ENCODE peak calls at places on chromosomes 5 and 9, in four cellular contexts. H, J, Q and I are unnamed samples.
A peak's percentile ranks its signal among the peaks of the same experiment; 100 is the strongest.

GRCh38 chr5:83817591-83817990 is 96.9 kb upstream of the HAPLN1 start:
- DNase-seq in Q (no peak), H (no peak), J (no peak), I (peak; percentile 13)

GRCh38 chr9:5326893-5327548 is 12.7 kb downstream of the RLN1 start:
- DNase-seq in H (no peak), Q (no peak), J (no peak), I (peak; percentile 7)

GRCh38 chr5:149217802-149218153 is 53.9 kb upstream of the AFAP1L1 start:
- DNase-seq in Q (no peak), H (no peak), J (no peak), I (no peak)

GRCh38 chr5:73135429-73136276 is 15.3 kb downstream of the TMEM171 start:
- DNase-seq in J (no peak), H (peak; percentile 50), Q (no peak), I (peak; percentile 75)

GRCh38 chr9:93059097-93059959 is 827 bp downstream of the SUSD3 start:
- DNase-seq in Q (no peak), J (no peak), H (no peak), I (no peak)

GRCh38 chr5:54701179-54701578 is 183.6 kb downstream of the SNX18 start:
- DNase-seq in Q (no peak), J (peak; percentile 81), H (peak; percentile 94), I (peak; percentile 96)

GRCh38 chr5:138386290-138386689 is 33.8 kb downstream of the KDM3B start:
- DNase-seq in J (no peak), H (no peak), Q (no peak), I (no peak)

GRCh38 chr9:107635137-107635802 is 145.7 kb upstream of the KLF4 start:
- DNase-seq in H (no peak), Q (no peak), J (no peak), I (no peak)

GRCh38 chr5:132411382-132411925 is 41.9 kb downstream of the SLC22A5 start:
- DNase-seq in Q (no peak), J (no peak), H (no peak), I (no peak)

GRCh38 chr5:58156354-58156753 is 303.5 kb downstream of the PLK2 start:
- DNase-seq in Q (no peak), J (no peak), H (peak; percentile 60), I (peak; percentile 5)

GRCh38 chr9:127960410-127961165 is 20.2 kb downstream of the EEIG1 start:
- DNase-seq in H (no peak), Q (no peak), J (no peak), I (no peak)

GRCh38 chr5:87399720-87400119 is 13.0 kb downstream of the CCNH start:
- DNase-seq in J (no peak), Q (no peak), H (no peak), I (no peak)

GRCh38 chr5:36073595-36074216 is 7.0 kb upstream of the UGT3A2 start:
- DNase-seq in J (no peak), H (no peak), Q (no peak), I (peak; percentile 28)

GRCh38 chr5:138606378-138606777 is 31.2 kb upstream of the HSPA9 start:
- DNase-seq in J (no peak), H (no peak), Q (no peak), I (no peak)

GRCh38 chr5:96434201-96434645 is 1.2 kb upstream of the PCSK1 start:
- DNase-seq in Q (peak; percentile 69), H (peak; percentile 76), J (no peak), I (peak; percentile 84)

GRCh38 chr5:139650031-139650688 is 2.0 kb downstream of the CXXC5 start:
- DNase-seq in H (peak; percentile 39), Q (peak; percentile 76), J (no peak), I (no peak)

GRCh38 chr9:115524467-115525059 is 406.6 kb upstream of the TNC start:
- DNase-seq in H (peak; percentile 79), Q (no peak), J (peak; percentile 14), I (peak; percentile 81)

GRCh38 chr5:144189800-144190429 is 19.2 kb downstream of the KCTD16 start:
- DNase-seq in J (peak; percentile 40), Q (no peak), H (peak; percentile 75), I (peak; percentile 88)

GRCh38 chr5:33766023-33766422 is 125.8 kb downstream of the ADAMTS12 start:
- DNase-seq in J (no peak), H (no peak), Q (no peak), I (peak; percentile 56)

GRCh38 chr5:139210585-139210984 is 12.4 kb upstream of the SIL1 start:
- DNase-seq in J (no peak), Q (no peak), H (no peak), I (no peak)

GRCh38 chr9:106772523-106773290 is 90.3 kb upstream of the ZNF462 start:
- DNase-seq in H (no peak), J (no peak), Q (no peak), I (peak; percentile 48)

GRCh38 chr5:93572101-93572772 is 8.8 kb downstream of the NR2F1-AS1 start:
- DNase-seq in Q (no peak), H (peak; percentile 38), J (no peak), I (peak; percentile 81)

GRCh38 chr5:92544042-92544441 is 1037.0 kb downstream of the NR2F1-AS1 start:
- DNase-seq in Q (no peak), J (no peak), H (peak; percentile 51), I (peak; percentile 80)

GRCh38 chr5:45189481-45189880 is 380.7 kb downstream of the MRPS30 start:
- DNase-seq in Q (no peak), J (no peak), H (no peak), I (no peak)

GRCh38 chr5:115551415-115551814 is 6.8 kb upstream of the FEM1C start:
- DNase-seq in J (no peak), H (no peak), Q (no peak), I (peak; percentile 34)

GRCh38 chr9:100505564-100506159 is 32.7 kb downstream of the TMEFF1 start:
- DNase-seq in Q (peak; percentile 80), J (no peak), H (peak; percentile 33), I (peak; percentile 82)

GRCh38 chr5:139644001-139644456 is 4.1 kb upstream of the CXXC5 start:
- DNase-seq in Q (peak; percentile 40), J (no peak), H (no peak), I (no peak)

GRCh38 chr9:107389617-107390071 is 99.9 kb downstream of the KLF4 start:
- DNase-seq in H (no peak), Q (peak; percentile 78), J (peak; percentile 39), I (peak; percentile 30)

GRCh38 chr9:87069690-87070089 is 122.4 kb upstream of the GAS1 start:
- DNase-seq in J (no peak), H (no peak), Q (no peak), I (peak; percentile 27)
- TF ChIP-seq CTCF in J (no peak), H (no peak), Q (no peak), I (no peak)

DNA sequence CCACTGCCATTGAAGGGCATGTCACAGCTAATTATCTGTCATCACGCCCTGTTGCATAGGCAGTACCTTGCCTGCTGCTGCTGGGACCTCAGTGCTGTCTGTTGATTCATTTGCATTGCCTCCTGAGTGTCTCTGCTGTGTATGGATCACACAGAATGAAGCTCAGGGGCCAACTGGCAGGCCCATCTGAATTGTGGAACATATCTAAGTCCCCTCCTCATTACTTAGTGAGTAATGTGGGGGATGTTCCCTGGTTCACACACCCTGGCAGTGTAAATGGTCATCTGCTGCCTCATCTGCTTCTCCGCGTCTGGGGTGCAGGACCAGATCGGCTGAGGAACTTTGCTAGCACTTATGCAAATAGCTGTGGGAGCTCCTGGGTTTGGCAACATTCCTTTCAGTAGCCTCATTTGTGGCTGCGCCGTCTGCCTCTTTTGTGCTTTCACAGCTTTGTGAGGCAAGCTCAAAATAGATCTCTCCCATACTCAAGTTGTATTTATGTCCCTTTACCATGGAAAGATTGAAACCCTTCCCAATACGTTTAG is 25.4 kb downstream of the TYRP1 start:
- DNase-seq in H (peak; percentile 83), Q (no peak), J (no peak), I (peak; percentile 70)
- H3K4me3 ChIP-seq in H (no peak overlapping the region), Q (no peak overlapping the region), J (no peak overlapping the region), I (no peak overlapping the region)

GRCh38 chr5:122129332-122129731 is at the start of gene ZNF474:
- DNase-seq in J (peak; percentile 93), H (peak; percentile 99), Q (no peak), I (peak; percentile 99)

GRCh38 chr5:122126177-122126701 is 3.1 kb upstream of the ZNF474 start:
- DNase-seq in Q (no peak), J (peak; percentile 37), H (peak; percentile 81), I (peak; percentile 31)

GRCh38 chr5:122124766-122125165 is 4.6 kb upstream of the ZNF474 start:
- DNase-seq in J (no peak), H (no peak), Q (no peak), I (no peak)

GRCh38 chr5:122126711-122127385 is 2.5 kb upstream of the ZNF474 start:
- DNase-seq in H (peak; percentile 58), Q (no peak), J (no peak), I (peak; percentile 51)

DNA sequence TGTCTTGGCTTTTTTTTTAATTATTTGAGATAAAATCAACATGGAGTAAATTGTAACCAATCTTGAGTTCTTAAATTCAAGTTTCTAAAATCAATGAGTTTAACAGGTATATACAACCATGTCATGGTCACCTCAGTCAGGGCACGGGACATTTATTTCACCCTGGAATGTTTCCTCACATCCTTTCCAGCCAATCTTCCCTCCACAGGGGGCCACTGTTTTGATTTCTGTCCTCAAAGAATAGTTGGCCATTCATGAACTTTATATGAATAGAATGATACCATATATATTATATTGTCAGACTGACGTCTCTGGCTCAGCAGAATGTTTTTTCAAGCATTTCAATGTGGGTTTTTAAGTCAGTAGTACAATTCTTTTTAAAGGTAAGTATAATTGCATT is 806 bp downstream of the ZNF474 start:
- DNase-seq in Q (no peak), H (peak; percentile 43), J (no peak), I (peak; percentile 31)
- TF ChIP-seq CTCF in Q (no peak), H (no peak), J (no peak), I (no peak)

GRCh38 chr9:68708089-68708488 is 3.0 kb downstream of the PIP5K1B start:
- DNase-seq in J (no peak), Q (no peak), H (no peak), I (no peak)
- H3K4me3 ChIP-seq in J (no peak overlapping the region), Q (no peak overlapping the region), H (no peak overlapping the region), I (no peak overlapping the region)

DNA sequence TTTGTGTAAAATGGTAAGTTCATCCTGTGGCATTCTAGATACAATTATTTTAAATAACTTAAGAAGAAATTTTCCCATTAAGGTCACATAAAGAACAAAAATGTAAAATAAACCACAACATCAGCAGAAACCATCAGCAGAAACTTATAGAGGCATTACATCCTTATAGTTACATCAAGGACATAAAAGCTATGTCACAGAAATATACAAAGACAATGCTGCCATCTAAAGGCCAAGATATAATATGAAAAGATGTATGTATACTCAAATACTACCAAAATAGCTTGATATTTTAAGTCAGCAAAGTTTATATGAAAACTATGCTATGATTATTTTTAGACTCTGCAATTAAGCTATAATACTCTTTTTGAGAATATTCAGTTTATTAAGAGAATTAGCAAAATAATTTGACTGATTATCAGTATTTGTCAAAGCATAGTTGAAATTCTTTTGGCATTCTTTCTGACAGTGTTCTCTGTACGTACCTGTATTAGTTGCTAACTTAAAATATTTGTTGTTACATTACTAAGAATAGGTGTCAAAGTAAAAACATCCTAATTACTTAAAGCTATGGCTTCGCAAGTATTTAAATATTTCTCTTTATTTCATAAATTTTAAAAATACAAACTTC is 36.2 kb downstream of the FBXL17 start:
- DNase-seq in Q (no peak), J (no peak), H (peak; percentile 64), I (peak; percentile 72)
- TF ChIP-seq CTCF in Q (peak; percentile 49), J (peak; percentile 24), H (peak; percentile 14), I (peak; percentile 43)

GRCh38 chr5:147446528-147446927 is 63.3 kb downstream of the DPYSL3 start:
- DNase-seq in H (no peak), J (no peak), Q (no peak), I (no peak)
- H3K4me3 ChIP-seq in H (no peak overlapping the region), J (no peak overlapping the region), Q (no peak overlapping the region), I (no peak overlapping the region)